ENCODE peak calls at places on chromosomes 7 and 10, in six cellular contexts. F is H1, B is K562, O is GM12878, W is GM12891, G is HepG2. K is an unnamed sample.

GRCh38 chr7:31036941-31037340 is 15.2 kb upstream of the ADCYAP1R1 start:
- DNase-seq in F (no peak), B (no peak), O (no peak), W (no peak), G (no peak), K (no peak)

GRCh38 chr7:120843121-120843520 is 14.8 kb downstream of the TSPAN12 start:
- DNase-seq in F (no peak), B (no peak), O (no peak), W (no peak), G (no peak), K (no peak)

GRCh38 chr7:39761435-39761834 is 138.1 kb downstream of the RALA start:
- DNase-seq in F (no peak), B (no peak), O (no peak), W (no peak), G (no peak), K (no peak)

GRCh38 chr10:52568309-52568708 is 204.3 kb downstream of the MBL2 start:
- DNase-seq in F (no peak), B (no peak), O (no peak), W (no peak), G (no peak), K (no peak)

GRCh38 chr10:5890519-5890878 is 456 bp downstream of the FBH1 start:
- DNase-seq in F (no peak), B (peak; percentile 34), O (no peak), W (no peak), G (peak; percentile 29), K (no peak)

GRCh38 chr7:73330772-73331171 is 2.8 kb downstream of the FKBP6 start:
- DNase-seq in F (no peak), B (no peak), O (no peak), W (no peak), G (no peak), K (no peak)

GRCh38 chr7:155425946-155426345 is 32.0 kb upstream of the EN2 start:
- DNase-seq in F (no peak), B (no peak), O (no peak), W (no peak), G (no peak), K (no peak)

GRCh38 chr7:101856488-101857357 is 39.3 kb downstream of the CUX1 start:
- DNase-seq in F (no peak), B (peak; percentile 97), O (peak; percentile 95), W (peak; percentile 55), G (peak; percentile 95), K (peak; percentile 79)

GRCh38 chr10:88531383-88532092 is 51.6 kb downstream of the RNLS start:
- DNase-seq in F (no peak), B (no peak), O (no peak), W (no peak), G (no peak), K (no peak)

GRCh38 chr10:73744690-73744994 is 470 bp downstream of the SEC24C start:
- DNase-seq in F (no peak), B (peak; percentile 87), O (no peak), W (no peak), G (peak; percentile 53), K (peak; percentile 41)

GRCh38 chr7:103704701-103705100 is 258.7 kb upstream of the SLC26A5 start:
- DNase-seq in F (no peak), B (no peak), O (no peak), W (no peak), G (no peak), K (no peak)

GRCh38 chr10:6501931-6502330 is 78.1 kb downstream of the PRKCQ start:
- DNase-seq in F (no peak), B (no peak), O (no peak), W (no peak), G (no peak), K (no peak)

GRCh38 chr10:8224591-8224990 is 170.1 kb downstream of the GATA3 start:
- DNase-seq in F (no peak), B (no peak), O (no peak), W (no peak), G (no peak), K (no peak)

GRCh38 chr10:95327367-95327766 is 36.6 kb upstream of the PDLIM1 start:
- DNase-seq in F (no peak), B (peak; percentile 46), O (no peak), W (no peak), G (no peak), K (no peak)

GRCh38 chr7:20330797-20331230 is at the start of gene ITGB8:
- DNase-seq in F (no peak), B (no peak), O (no peak), W (peak; percentile 23), G (no peak), K (peak; percentile 23)

GRCh38 chr7:2709553-2710165 is 21.7 kb downstream of the AMZ1 start:
- DNase-seq in F (peak; percentile 90), B (peak; percentile 82), O (peak; percentile 61), W (peak; percentile 91), G (peak; percentile 60), K (peak; percentile 90)

GRCh38 chr7:152851881-152852417 is 92.4 kb downstream of the ACTR3B start:
- DNase-seq in F (no peak), B (no peak), O (no peak), W (no peak), G (no peak), K (no peak)

GRCh38 chr10:127279334-127279774 is 83.0 kb upstream of the INSYN2A start:
- DNase-seq in F (no peak), B (no peak), O (no peak), W (no peak), G (peak; percentile 98), K (no peak)

GRCh38 chr10:120824864-120825263 is 26.3 kb upstream of the WDR11 start:
- DNase-seq in F (no peak), B (peak; percentile 49), O (no peak), W (no peak), G (peak; percentile 51), K (peak; percentile 7)

GRCh38 chr10:239109-239508 is 103.9 kb downstream of the ZMYND11 start:
- DNase-seq in F (no peak), B (no peak), O (no peak), W (no peak), G (no peak), K (no peak)

GRCh38 chr10:688287-688620 is 1.2 kb downstream of the DIP2C start:
- DNase-seq in F (no peak), B (no peak), O (no peak), W (no peak), G (no peak), K (no peak)

GRCh38 chr10:70300461-70300860 is 16.7 kb upstream of the NPFFR1 start:
- DNase-seq in F (no peak), B (no peak), O (no peak), W (no peak), G (no peak), K (no peak)

GRCh38 chr10:44201656-44202055 is 183.2 kb downstream of the CXCL12 start:
- DNase-seq in F (no peak), B (no peak), O (no peak), W (no peak), G (no peak), K (no peak)

GRCh38 chr7:87223666-87224065 is 4.1 kb upstream of the TMEM243 start:
- DNase-seq in F (no peak), B (no peak), O (no peak), W (no peak), G (no peak), K (no peak)

GRCh38 chr7:134514663-134515062 is 12.7 kb upstream of the AKR1B10 start:
- DNase-seq in F (no peak), B (peak; percentile 82), O (peak; percentile 13), W (peak; percentile 30), G (peak; percentile 66), K (peak; percentile 15)

GRCh38 chr7:102830206-102830605 is 81.4 kb downstream of the FAM185A start:
- DNase-seq in F (no peak), B (no peak), O (no peak), W (no peak), G (no peak), K (no peak)

DNA sequence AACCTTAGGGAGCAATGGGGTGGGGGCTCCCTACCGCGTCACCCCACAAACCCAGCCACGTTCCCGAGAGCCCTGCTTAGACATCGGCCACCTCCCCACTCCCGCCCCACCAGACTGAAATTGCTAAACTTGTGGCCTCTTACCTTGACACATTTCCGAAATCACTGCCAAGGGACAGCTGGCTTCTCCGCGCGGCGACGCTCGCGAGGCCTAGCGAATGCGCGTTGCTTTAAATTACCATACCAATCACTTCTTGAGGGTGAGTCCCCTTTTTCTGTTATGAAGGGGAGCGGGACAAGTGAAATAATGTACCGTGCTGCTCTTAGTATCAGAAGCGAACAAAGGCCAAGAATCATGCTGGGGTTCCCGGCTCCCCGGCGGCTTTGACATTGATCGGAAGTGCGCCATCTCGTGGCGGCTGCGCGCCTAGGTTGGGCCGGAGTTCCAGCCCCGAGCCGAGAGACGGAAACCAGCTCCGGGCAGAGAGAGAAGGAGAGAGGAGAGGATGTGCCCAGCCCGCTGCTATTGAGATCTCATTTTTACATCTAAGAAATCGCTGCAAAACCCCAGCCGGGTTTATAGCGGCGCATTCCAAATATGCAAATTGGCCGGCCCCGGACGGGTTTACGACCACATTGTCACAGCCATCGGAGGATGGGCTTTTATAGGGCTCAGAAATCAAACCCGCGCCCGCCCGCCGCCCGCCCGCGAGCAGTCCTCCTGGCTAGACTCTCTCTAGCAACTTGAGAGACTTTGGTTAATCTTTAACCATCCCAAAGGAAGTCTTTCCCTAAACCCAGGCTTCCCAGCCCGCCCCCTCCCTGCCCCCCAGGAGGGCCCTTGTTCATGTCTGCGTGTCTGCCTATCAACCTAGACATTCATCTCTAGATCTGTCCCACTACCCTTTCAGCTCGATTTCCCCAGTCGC is 5.3 kb downstream of the HOXA11 start:
- DNase-seq in F (no peak), B (peak; percentile 71), O (no peak), W (no peak), G (peak; percentile 41), K (peak; percentile 66)
- TF ChIP-seq POLR2AphosphoS5 in F (no peak), B (no peak), O (no peak), W (no peak), G (no peak), K (no peak)

GRCh38 chr7:36468361-36469140 is 78.9 kb downstream of the ANLN start:
- DNase-seq in F (no peak), B (no peak), O (no peak), W (no peak), G (no peak), K (no peak)
- TF ChIP-seq TAF1 in F (no peak), B (no peak), O (no peak), W (no peak), G (no peak), K (no peak)

DNA sequence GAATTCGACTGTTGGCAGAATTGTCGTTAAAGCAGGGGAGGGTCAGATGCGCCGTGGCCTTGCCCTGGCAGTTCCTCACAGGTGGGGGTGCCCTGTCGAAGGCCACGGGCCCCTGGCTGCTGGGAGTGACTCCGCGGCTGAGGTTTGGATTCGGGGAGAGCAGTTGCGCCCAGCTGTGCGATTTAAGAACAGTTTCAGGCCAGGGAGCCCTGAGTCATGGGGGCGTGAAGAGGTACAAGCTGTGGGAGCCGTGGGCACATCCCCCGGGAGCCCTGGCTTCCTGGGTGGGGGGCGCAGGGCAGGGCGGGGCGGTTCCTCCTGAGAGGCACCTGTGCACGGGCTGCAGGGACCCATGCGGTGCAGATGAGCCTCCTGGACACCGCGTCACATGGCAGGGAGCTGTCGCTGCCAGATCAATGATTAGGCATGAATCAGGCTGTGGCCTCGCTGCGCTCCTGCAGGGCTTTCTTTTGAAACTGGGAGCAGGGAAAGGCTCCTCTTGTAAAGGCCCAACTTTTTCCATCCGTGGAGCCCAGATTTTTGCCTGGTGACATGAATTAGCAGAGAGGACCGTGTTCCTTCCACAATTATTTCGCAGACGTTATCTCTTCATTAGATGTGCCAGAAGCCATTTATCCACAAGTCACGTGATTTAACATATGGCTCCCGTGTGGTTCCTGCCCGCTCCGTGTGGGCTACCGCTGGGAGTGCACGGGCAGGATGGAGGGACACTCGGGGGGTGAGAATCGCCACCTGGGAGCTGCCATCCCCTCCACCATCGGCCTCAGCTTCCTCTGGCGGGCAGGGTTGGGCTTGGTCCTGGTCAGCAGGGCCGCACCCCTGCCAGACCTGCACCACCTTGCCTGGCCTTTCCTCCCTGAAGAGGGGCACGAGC is 918 bp downstream of the PWWP2B start:
- DNase-seq in F (no peak), B (peak; percentile 55), O (no peak), W (no peak), G (no peak), K (no peak)
- TF ChIP-seq POLR2A in F (no peak), B (no peak), O (no peak), W (no peak), G (no peak), K (no peak)

GRCh38 chr10:124094419-124094785 is 1.0 kb upstream of the CHST15 start:
- DNase-seq in F (no peak), B (no peak), O (no peak), W (no peak), G (no peak), K (no peak)
- TF ChIP-seq POLR2AphosphoS5 in F (no peak), B (no peak), O (no peak), W (no peak), G (no peak), K (no peak)

K was measured in GM12892.